ENCODE peak calls at places on chromosomes 11 and 22, in nine cellular contexts. One of them, this sample, is unnamed.

GRCh38 chr22:46234851-46235437 is 15.1 kb downstream of the CDPF1 start:
- DNase-seq in PC-3: no peak
- DNase-seq in tibial artery: no peak
- DNase-seq in fibroblast of lung: no peak
- DNase-seq in cardiac muscle cell: no peak
- DNase-seq in kidney: no peak
- DNase-seq in thyroid gland: no peak
- DNase-seq in sigmoid colon: peak; percentile 15
- DNase-seq in mucosa of descending colon: no peak
- DNase-seq in this sample: no peak

GRCh38 chr11:73198677-73199076 is 19.4 kb upstream of the P2RY2 start:
- DNase-seq in tibial artery: no peak
- DNase-seq in cardiac muscle cell: peak; percentile 20
- DNase-seq in thyroid gland: peak; percentile 58
- DNase-seq in fibroblast of lung: no peak
- DNase-seq in kidney: no peak
- DNase-seq in sigmoid colon: peak; percentile 17
- DNase-seq in PC-3: no peak
- DNase-seq in mucosa of descending colon: no peak
- DNase-seq in this sample: no peak

GRCh38 chr11:16862733-16863132 is 124.3 kb downstream of the C11orf58 start:
- DNase-seq in sigmoid colon: no peak
- DNase-seq in kidney: no peak
- DNase-seq in cardiac muscle cell: no peak
- DNase-seq in thyroid gland: no peak
- DNase-seq in mucosa of descending colon: no peak
- DNase-seq in PC-3: no peak
- DNase-seq in tibial artery: no peak
- DNase-seq in fibroblast of lung: no peak
- DNase-seq in this sample: no peak

GRCh38 chr11:117096140-117096972 is 1.9 kb downstream of the SIK3 start:
- DNase-seq in sigmoid colon: no peak
- DNase-seq in tibial artery: no peak
- DNase-seq in cardiac muscle cell: no peak
- DNase-seq in mucosa of descending colon: peak; percentile 31
- DNase-seq in fibroblast of lung: peak; percentile 24
- DNase-seq in PC-3: no peak
- DNase-seq in thyroid gland: peak; percentile 23
- DNase-seq in kidney: no peak
- DNase-seq in this sample: peak; percentile 26

GRCh38 chr22:30701872-30702271 is 7.2 kb downstream of the OSBP2 start:
- DNase-seq in fibroblast of lung: no peak
- DNase-seq in PC-3: peak; percentile 57
- DNase-seq in sigmoid colon: no peak
- DNase-seq in cardiac muscle cell: no peak
- DNase-seq in thyroid gland: no peak
- DNase-seq in mucosa of descending colon: no peak
- DNase-seq in kidney: no peak
- DNase-seq in tibial artery: no peak
- DNase-seq in this sample: no peak

GRCh38 chr11:34234086-34234740 is 123.6 kb downstream of the ABTB2 start:
- DNase-seq in fibroblast of lung: no peak
- DNase-seq in tibial artery: no peak
- DNase-seq in kidney: peak; percentile 83
- DNase-seq in mucosa of descending colon: peak; percentile 80
- DNase-seq in cardiac muscle cell: peak; percentile 58
- DNase-seq in PC-3: peak; percentile 78
- DNase-seq in thyroid gland: peak; percentile 43
- DNase-seq in sigmoid colon: no peak
- DNase-seq in this sample: no peak

GRCh38 chr11:70333206-70333605 is 62.7 kb downstream of the PPFIA1 start:
- DNase-seq in cardiac muscle cell: peak; percentile 73
- DNase-seq in sigmoid colon: no peak
- DNase-seq in mucosa of descending colon: no peak
- DNase-seq in kidney: no peak
- DNase-seq in tibial artery: no peak
- DNase-seq in PC-3: no peak
- DNase-seq in thyroid gland: no peak
- DNase-seq in fibroblast of lung: peak; percentile 92
- DNase-seq in this sample: no peak

GRCh38 chr11:31956310-31956709 is 134.6 kb upstream of the RCN1 start:
- DNase-seq in PC-3: no peak
- DNase-seq in sigmoid colon: no peak
- DNase-seq in fibroblast of lung: no peak
- DNase-seq in tibial artery: no peak
- DNase-seq in cardiac muscle cell: no peak
- DNase-seq in thyroid gland: no peak
- DNase-seq in mucosa of descending colon: no peak
- DNase-seq in kidney: no peak
- DNase-seq in this sample: no peak

GRCh38 chr11:2348986-2349385 is 28.1 kb upstream of the CD81 start:
- DNase-seq in thyroid gland: no peak
- DNase-seq in mucosa of descending colon: no peak
- DNase-seq in fibroblast of lung: peak; percentile 33
- DNase-seq in PC-3: peak; percentile 7
- DNase-seq in cardiac muscle cell: peak; percentile 25
- DNase-seq in kidney: no peak
- DNase-seq in sigmoid colon: no peak
- DNase-seq in tibial artery: no peak
- DNase-seq in this sample: no peak

GRCh38 chr11:15258433-15259350 is 144.0 kb downstream of the INSC start:
- DNase-seq in thyroid gland: no peak
- DNase-seq in cardiac muscle cell: peak; percentile 16
- DNase-seq in fibroblast of lung: peak; percentile 66
- DNase-seq in tibial artery: no peak
- DNase-seq in PC-3: peak; percentile 31
- DNase-seq in sigmoid colon: no peak
- DNase-seq in kidney: no peak
- DNase-seq in mucosa of descending colon: peak; percentile 19
- DNase-seq in this sample: no peak

GRCh38 chr11:78168539-78169477 is 19.6 kb downstream of the KCTD21 start:
- DNase-seq in fibroblast of lung: peak; percentile 93
- DNase-seq in tibial artery: peak; percentile 97
- DNase-seq in sigmoid colon: peak; percentile 91
- DNase-seq in thyroid gland: peak; percentile 92
- DNase-seq in mucosa of descending colon: peak; percentile 38
- DNase-seq in PC-3: no peak
- DNase-seq in kidney: peak; percentile 94
- DNase-seq in cardiac muscle cell: peak; percentile 96
- DNase-seq in this sample: peak; percentile 85

GRCh38 chr22:41048791-41049717 is 43.3 kb upstream of the EP300 start:
- DNase-seq in fibroblast of lung: peak; percentile 80
- DNase-seq in PC-3: no peak
- DNase-seq in mucosa of descending colon: peak; percentile 60
- DNase-seq in sigmoid colon: peak; percentile 89
- DNase-seq in thyroid gland: peak; percentile 42
- DNase-seq in cardiac muscle cell: peak; percentile 92
- DNase-seq in tibial artery: peak; percentile 75
- DNase-seq in kidney: peak; percentile 89
- DNase-seq in this sample: peak; percentile 73

GRCh38 chr22:27531782-27532530 is 269.6 kb downstream of the MN1 start:
- DNase-seq in sigmoid colon: no peak
- DNase-seq in tibial artery: no peak
- DNase-seq in mucosa of descending colon: no peak
- DNase-seq in fibroblast of lung: peak; percentile 73
- DNase-seq in PC-3: peak; percentile 30
- DNase-seq in kidney: no peak
- DNase-seq in cardiac muscle cell: peak; percentile 91
- DNase-seq in thyroid gland: no peak
- DNase-seq in this sample: no peak

GRCh38 chr22:19880786-19881569 is 26.3 kb upstream of the GNB1L start:
- DNase-seq in PC-3: peak; percentile 96
- DNase-seq in thyroid gland: no peak
- DNase-seq in kidney: peak; percentile 84
- DNase-seq in tibial artery: peak; percentile 46
- DNase-seq in fibroblast of lung: peak; percentile 88
- DNase-seq in mucosa of descending colon: no peak
- DNase-seq in cardiac muscle cell: peak; percentile 96
- DNase-seq in sigmoid colon: peak; percentile 74
- DNase-seq in this sample: peak; percentile 29

GRCh38 chr11:1553808-1554594 is 18.1 kb downstream of the DUSP8 start:
- DNase-seq in kidney: peak; percentile 82
- DNase-seq in cardiac muscle cell: no peak
- DNase-seq in PC-3: peak; percentile 73
- DNase-seq in thyroid gland: peak; percentile 98
- DNase-seq in mucosa of descending colon: peak; percentile 89
- DNase-seq in fibroblast of lung: no peak
- DNase-seq in sigmoid colon: no peak
- DNase-seq in tibial artery: peak; percentile 19
- DNase-seq in this sample: no peak

GRCh38 chr11:44567876-44568256 is 2.4 kb downstream of the CD82 start:
- DNase-seq in PC-3: no peak
- DNase-seq in tibial artery: no peak
- DNase-seq in thyroid gland: no peak
- DNase-seq in sigmoid colon: peak; percentile 20
- DNase-seq in fibroblast of lung: no peak
- DNase-seq in kidney: no peak
- DNase-seq in cardiac muscle cell: no peak
- DNase-seq in mucosa of descending colon: no peak
- DNase-seq in this sample: no peak
- H3K4me1 ChIP-seq in PC-3: peaks cover 21% of the 10 kb centered on the region
- H3K4me1 ChIP-seq in tibial artery: peaks cover 6% of the 10 kb centered on the region
- H3K4me1 ChIP-seq in thyroid gland: peaks cover 19% of the 10 kb centered on the region
- H3K4me1 ChIP-seq in sigmoid colon: peaks cover 65% of the 10 kb centered on the region
- H3K4me1 ChIP-seq in fibroblast of lung: peaks cover 35% of the 10 kb centered on the region
- H3K4me1 ChIP-seq in kidney: peaks cover 8% of the 10 kb centered on the region
- H3K4me1 ChIP-seq in cardiac muscle cell: peaks cover 7% of the 10 kb centered on the region
- H3K4me1 ChIP-seq in mucosa of descending colon: peaks cover 29% of the 10 kb centered on the region
- H3K4me1 ChIP-seq in this sample: peaks cover 29% of the 10 kb centered on the region

DNA sequence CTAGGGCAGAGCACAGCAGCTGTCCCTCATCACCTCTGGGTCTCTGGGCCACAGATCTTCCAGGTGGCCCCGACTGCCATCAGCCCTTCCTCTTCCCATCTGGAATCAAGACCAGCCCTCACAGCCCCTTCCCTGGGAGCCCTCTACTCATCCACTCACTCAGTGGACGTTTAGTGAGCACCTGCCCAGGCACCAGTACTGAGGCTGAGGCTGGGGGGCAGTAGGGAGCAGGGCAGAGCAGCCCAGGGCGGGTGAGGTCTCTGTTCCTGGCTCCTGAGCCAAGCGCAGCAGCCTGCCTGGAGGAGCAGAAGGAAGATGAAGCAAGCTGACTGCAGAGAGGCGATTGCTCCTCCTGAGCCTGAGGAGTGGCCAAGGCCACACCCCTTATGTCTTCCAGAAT is 5.5 kb downstream of the MAPK8IP2 start:
- DNase-seq in cardiac muscle cell: peak; percentile 52
- DNase-seq in tibial artery: no peak
- DNase-seq in thyroid gland: no peak
- DNase-seq in fibroblast of lung: no peak
- DNase-seq in kidney: peak; percentile 38
- DNase-seq in mucosa of descending colon: no peak
- DNase-seq in PC-3: no peak
- DNase-seq in sigmoid colon: peak; percentile 59
- DNase-seq in this sample: no peak
- TF ChIP-seq CTCF in cardiac muscle cell: peak; percentile 50
- TF ChIP-seq CTCF in tibial artery: no peak
- TF ChIP-seq CTCF in thyroid gland: no peak
- TF ChIP-seq CTCF in fibroblast of lung: no peak
- TF ChIP-seq CTCF in kidney: no peak
- TF ChIP-seq CTCF in mucosa of descending colon: no peak
- TF ChIP-seq CTCF in PC-3: no peak
- TF ChIP-seq CTCF in sigmoid colon: no peak
- TF ChIP-seq CTCF in this sample: no peak

DNA sequence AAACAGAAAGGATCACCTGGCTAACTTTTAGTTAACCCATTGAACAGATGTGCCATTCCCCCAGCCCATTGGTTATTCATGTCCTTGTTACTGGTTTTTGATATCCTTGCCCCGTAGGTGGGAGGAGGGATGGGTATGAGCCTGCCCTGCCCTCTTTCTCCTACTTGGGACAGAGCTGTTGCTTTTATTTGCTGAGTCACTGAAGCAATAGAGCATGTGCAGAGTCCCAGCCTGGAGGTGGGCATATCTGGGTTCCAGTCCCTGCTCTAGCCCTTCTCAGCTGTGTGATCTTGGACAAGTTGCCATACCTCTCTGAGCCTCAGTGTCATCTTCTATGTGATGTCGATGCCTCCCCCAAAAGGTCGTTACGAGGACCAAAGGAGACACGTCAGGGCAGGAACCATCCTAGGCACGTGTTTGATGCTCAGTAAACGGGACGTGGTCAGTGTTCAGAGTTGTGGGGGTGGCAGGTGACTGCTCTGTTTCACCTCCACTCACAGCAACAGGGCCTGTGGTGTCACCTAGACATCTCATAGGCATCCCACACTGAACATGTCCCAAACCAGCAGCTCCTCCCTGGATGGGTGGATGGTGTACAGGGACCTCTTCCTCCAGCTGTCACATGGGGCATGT is 61.0 kb downstream of the BMAL1 start:
- DNase-seq in sigmoid colon: no peak
- DNase-seq in PC-3: peak; percentile 58
- DNase-seq in kidney: no peak
- DNase-seq in fibroblast of lung: peak; percentile 65
- DNase-seq in thyroid gland: peak; percentile 44
- DNase-seq in tibial artery: no peak
- DNase-seq in cardiac muscle cell: peak; percentile 44
- DNase-seq in mucosa of descending colon: no peak
- DNase-seq in this sample: no peak
- H3K4me1 ChIP-seq in sigmoid colon: peaks cover 31% of the 10 kb centered on the region
- H3K4me1 ChIP-seq in PC-3: peaks cover 61% of the 10 kb centered on the region
- H3K4me1 ChIP-seq in kidney: peaks cover 8% of the 10 kb centered on the region
- H3K4me1 ChIP-seq in fibroblast of lung: peaks cover 25% of the 10 kb centered on the region
- H3K4me1 ChIP-seq in thyroid gland: peaks cover 47% of the 10 kb centered on the region
- H3K4me1 ChIP-seq in tibial artery: no peaks in the 10 kb centered on the region
- H3K4me1 ChIP-seq in cardiac muscle cell: no peaks in the 10 kb centered on the region
- H3K4me1 ChIP-seq in mucosa of descending colon: peaks cover 19% of the 10 kb centered on the region
- H3K4me1 ChIP-seq in this sample: peaks cover 17% of the 10 kb centered on the region

GRCh38 chr11:93543292-93543977 is at the start of gene SMCO4:
- DNase-seq in fibroblast of lung: peak; percentile 69
- DNase-seq in thyroid gland: peak; percentile 82
- DNase-seq in PC-3: peak; percentile 92
- DNase-seq in cardiac muscle cell: peak; percentile 83
- DNase-seq in tibial artery: peak; percentile 71
- DNase-seq in kidney: peak; percentile 95
- DNase-seq in sigmoid colon: peak; percentile 88
- DNase-seq in mucosa of descending colon: peak; percentile 90
- DNase-seq in this sample: peak; percentile 88

GRCh38 chr11:93542753-93543246 is 391 bp downstream of the SMCO4 start:
- DNase-seq in kidney: peak; percentile 81
- DNase-seq in fibroblast of lung: no peak
- DNase-seq in sigmoid colon: peak; percentile 71
- DNase-seq in mucosa of descending colon: no peak
- DNase-seq in PC-3: no peak
- DNase-seq in tibial artery: no peak
- DNase-seq in cardiac muscle cell: peak; percentile 15
- DNase-seq in thyroid gland: peak; percentile 61
- DNase-seq in this sample: peak; percentile 59

GRCh38 chr11:93547028-93547427 is 3.8 kb upstream of the SMCO4 start:
- DNase-seq in kidney: no peak
- DNase-seq in fibroblast of lung: no peak
- DNase-seq in PC-3: no peak
- DNase-seq in sigmoid colon: no peak
- DNase-seq in mucosa of descending colon: no peak
- DNase-seq in cardiac muscle cell: no peak
- DNase-seq in thyroid gland: peak; percentile 89
- DNase-seq in tibial artery: no peak
- DNase-seq in this sample: no peak

GRCh38 chr11:93547768-93548167 is 4.6 kb upstream of the SMCO4 start:
- DNase-seq in cardiac muscle cell: no peak
- DNase-seq in thyroid gland: no peak
- DNase-seq in fibroblast of lung: no peak
- DNase-seq in sigmoid colon: no peak
- DNase-seq in tibial artery: no peak
- DNase-seq in PC-3: no peak
- DNase-seq in mucosa of descending colon: no peak
- DNase-seq in kidney: no peak
- DNase-seq in this sample: no peak

GRCh38 chr11:93545566-93545965 is 2.4 kb upstream of the SMCO4 start:
- DNase-seq in cardiac muscle cell: no peak
- DNase-seq in tibial artery: no peak
- DNase-seq in mucosa of descending colon: no peak
- DNase-seq in sigmoid colon: no peak
- DNase-seq in fibroblast of lung: no peak
- DNase-seq in PC-3: no peak
- DNase-seq in thyroid gland: no peak
- DNase-seq in kidney: no peak
- DNase-seq in this sample: no peak
- TF ChIP-seq CTCF in cardiac muscle cell: no peak
- TF ChIP-seq CTCF in tibial artery: no peak
- TF ChIP-seq CTCF in mucosa of descending colon: no peak
- TF ChIP-seq CTCF in sigmoid colon: no peak
- TF ChIP-seq CTCF in fibroblast of lung: no peak
- TF ChIP-seq CTCF in PC-3: no peak
- TF ChIP-seq CTCF in thyroid gland: no peak
- TF ChIP-seq CTCF in kidney: no peak
- TF ChIP-seq CTCF in this sample: no peak